ENCODE peak calls at places on chromosomes 16 and 17, in six cellular contexts. One of them, this sample, is unnamed.

GRCh38 chr16:75566040-75566888 is at the start of gene GABARAPL2:
- DNase-seq in IMR-90: peak
- DNase-seq in neuronal stem cell: peak
- DNase-seq in mesenchymal stem cell: peak
- DNase-seq in mesendoderm: peak
- DNase-seq in H1: peak
- DNase-seq in this sample: peak

GRCh38 chr16:28531777-28532744 is 6.7 kb downstream of the NUPR1 start:
- DNase-seq in IMR-90: no peak
- DNase-seq in neuronal stem cell: peak
- DNase-seq in mesenchymal stem cell: peak
- DNase-seq in mesendoderm: peak
- DNase-seq in H1: peak
- DNase-seq in this sample: peak

GRCh38 chr17:260031-260791 is 78.8 kb upstream of the DOC2B start:
- DNase-seq in IMR-90: no peak
- DNase-seq in neuronal stem cell: no peak
- DNase-seq in mesenchymal stem cell: no peak
- DNase-seq in mesendoderm: no peak
- DNase-seq in H1: peak
- DNase-seq in this sample: no peak

GRCh38 chr16:31700200-31700529 is 172.5 kb downstream of the AHSP start:
- DNase-seq in IMR-90: no peak
- DNase-seq in neuronal stem cell: no peak
- DNase-seq in mesenchymal stem cell: no peak
- DNase-seq in mesendoderm: no peak
- DNase-seq in H1: no peak
- DNase-seq in this sample: no peak

GRCh38 chr17:10384175-10384574 is 11.4 kb upstream of the MYH13 start:
- DNase-seq in IMR-90: no peak
- DNase-seq in neuronal stem cell: peak
- DNase-seq in mesenchymal stem cell: peak
- DNase-seq in mesendoderm: peak
- DNase-seq in H1: no peak
- DNase-seq in this sample: no peak

GRCh38 chr17:58527949-58528348 is 13.5 kb upstream of the MTMR4 start:
- DNase-seq in IMR-90: peak
- DNase-seq in neuronal stem cell: no peak
- DNase-seq in mesenchymal stem cell: peak
- DNase-seq in mesendoderm: peak
- DNase-seq in H1: no peak
- DNase-seq in this sample: no peak

GRCh38 chr17:69057280-69057679 is 3.4 kb downstream of the ABCA9 start:
- DNase-seq in IMR-90: no peak
- DNase-seq in neuronal stem cell: no peak
- DNase-seq in mesenchymal stem cell: no peak
- DNase-seq in mesendoderm: no peak
- DNase-seq in H1: no peak
- DNase-seq in this sample: no peak

GRCh38 chr17:77304746-77305473 is 164.1 kb downstream of the SEC14L1 start:
- DNase-seq in IMR-90: no peak
- DNase-seq in neuronal stem cell: no peak
- DNase-seq in mesenchymal stem cell: no peak
- DNase-seq in mesendoderm: no peak
- DNase-seq in H1: no peak
- DNase-seq in this sample: no peak

GRCh38 chr17:39450051-39450450 is 1.0 kb downstream of the MED1 start:
- DNase-seq in IMR-90: no peak
- DNase-seq in neuronal stem cell: no peak
- DNase-seq in mesenchymal stem cell: no peak
- DNase-seq in mesendoderm: peak
- DNase-seq in H1: no peak
- DNase-seq in this sample: peak

GRCh38 chr17:30112794-30113193 is 3.8 kb upstream of the NSRP1 start:
- DNase-seq in IMR-90: no peak
- DNase-seq in neuronal stem cell: no peak
- DNase-seq in mesenchymal stem cell: no peak
- DNase-seq in mesendoderm: no peak
- DNase-seq in H1: no peak
- DNase-seq in this sample: no peak

GRCh38 chr17:30117548-30118155 is 1.0 kb downstream of the NSRP1 start:
- DNase-seq in IMR-90: peak
- DNase-seq in neuronal stem cell: no peak
- DNase-seq in mesenchymal stem cell: no peak
- DNase-seq in mesendoderm: no peak
- DNase-seq in H1: no peak
- DNase-seq in this sample: no peak

GRCh38 chr17:30116345-30116660 is 313 bp upstream of the NSRP1 start:
- DNase-seq in IMR-90: no peak
- DNase-seq in neuronal stem cell: no peak
- DNase-seq in mesenchymal stem cell: no peak
- DNase-seq in mesendoderm: no peak
- DNase-seq in H1: no peak
- DNase-seq in this sample: no peak

GRCh38 chr17:30113213-30113612 is 3.4 kb upstream of the NSRP1 start:
- DNase-seq in IMR-90: no peak
- DNase-seq in neuronal stem cell: no peak
- DNase-seq in mesenchymal stem cell: no peak
- DNase-seq in mesendoderm: no peak
- DNase-seq in H1: no peak
- DNase-seq in this sample: no peak

GRCh38 chr17:30116661-30117547 is at the start of gene NSRP1:
- DNase-seq in IMR-90: peak
- DNase-seq in neuronal stem cell: peak
- DNase-seq in mesenchymal stem cell: peak
- DNase-seq in mesendoderm: peak
- DNase-seq in H1: peak
- DNase-seq in this sample: peak
- H4K8ac ChIP-seq in IMR-90: peak
- H4K8ac ChIP-seq in neuronal stem cell: no peak
- H4K8ac ChIP-seq in mesenchymal stem cell: peak
- H4K8ac ChIP-seq in mesendoderm: peak
- H4K8ac ChIP-seq in H1: peak
- H4K8ac ChIP-seq in this sample: peak

GRCh38 chr17:29140631-29141483 is 39.3 kb downstream of the MYO18A start:
- DNase-seq in IMR-90: peak
- DNase-seq in neuronal stem cell: no peak
- DNase-seq in mesenchymal stem cell: peak
- DNase-seq in mesendoderm: no peak
- DNase-seq in H1: no peak
- DNase-seq in this sample: no peak

GRCh38 chr17:29138991-29139682 is 41.1 kb downstream of the MYO18A start:
- DNase-seq in IMR-90: no peak
- DNase-seq in neuronal stem cell: no peak
- DNase-seq in mesenchymal stem cell: no peak
- DNase-seq in mesendoderm: no peak
- DNase-seq in H1: no peak
- DNase-seq in this sample: no peak

GRCh38 chr17:29138184-29138955 is 41.8 kb downstream of the MYO18A start:
- DNase-seq in IMR-90: peak
- DNase-seq in neuronal stem cell: no peak
- DNase-seq in mesenchymal stem cell: no peak
- DNase-seq in mesendoderm: no peak
- DNase-seq in H1: no peak
- DNase-seq in this sample: no peak

GRCh38 chr17:29141484-29141835 is 38.7 kb downstream of the MYO18A start:
- DNase-seq in IMR-90: no peak
- DNase-seq in neuronal stem cell: no peak
- DNase-seq in mesenchymal stem cell: no peak
- DNase-seq in mesendoderm: no peak
- DNase-seq in H1: no peak
- DNase-seq in this sample: no peak

DNA sequence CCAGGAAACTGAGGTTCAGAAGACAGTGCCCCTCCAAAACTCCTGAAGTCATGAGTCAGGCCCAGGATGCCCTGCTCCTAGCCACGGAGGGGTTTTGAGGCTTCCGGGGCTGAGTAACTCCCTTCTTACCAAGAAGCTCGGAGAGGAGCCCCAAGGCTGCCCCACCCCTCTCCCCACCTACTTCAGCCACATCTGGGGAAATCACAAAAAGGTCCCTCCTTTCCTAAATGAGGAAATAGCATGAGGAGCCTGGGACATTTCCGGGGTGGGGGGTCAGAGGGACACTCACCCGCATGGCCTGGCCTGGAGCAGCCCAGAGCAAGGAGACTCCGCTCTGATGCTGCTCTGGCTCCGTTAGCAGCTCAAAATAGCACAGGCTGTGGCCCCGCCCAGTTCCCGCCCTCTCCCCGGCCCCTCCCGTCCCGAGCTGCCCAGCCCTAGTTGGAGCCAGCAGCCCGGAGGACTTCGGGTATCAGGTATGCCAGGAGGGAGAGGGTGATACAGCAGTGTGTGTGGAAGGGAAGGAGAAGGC is 40.1 kb downstream of the MYO18A start:
- DNase-seq in IMR-90: peak
- DNase-seq in neuronal stem cell: peak
- DNase-seq in mesenchymal stem cell: peak
- DNase-seq in mesendoderm: peak
- DNase-seq in H1: peak
- DNase-seq in this sample: peak
- H3K9ac ChIP-seq in IMR-90: peak
- H3K9ac ChIP-seq in neuronal stem cell: no peak
- H3K9ac ChIP-seq in mesenchymal stem cell: peak
- H3K9ac ChIP-seq in mesendoderm: no peak
- H3K9ac ChIP-seq in H1: no peak
- H3K9ac ChIP-seq in this sample: no peak

GRCh38 chr17:13024033-13024432 is 6.2 kb upstream of the ELAC2 start:
- DNase-seq in IMR-90: no peak
- DNase-seq in neuronal stem cell: no peak
- DNase-seq in mesenchymal stem cell: no peak
- DNase-seq in mesendoderm: no peak
- DNase-seq in H1: no peak
- DNase-seq in this sample: no peak
- H3K4me3 ChIP-seq in IMR-90: no peak
- H3K4me3 ChIP-seq in neuronal stem cell: no peak
- H3K4me3 ChIP-seq in mesenchymal stem cell: no peak
- H3K4me3 ChIP-seq in mesendoderm: no peak
- H3K4me3 ChIP-seq in H1: no peak
- H3K4me3 ChIP-seq in this sample: no peak

GRCh38 chr17:42832934-42833770 is at the start of gene PSME3:
- DNase-seq in IMR-90: peak
- DNase-seq in neuronal stem cell: peak
- DNase-seq in mesenchymal stem cell: peak
- DNase-seq in mesendoderm: peak
- DNase-seq in H1: peak
- DNase-seq in this sample: peak
- H4K8ac ChIP-seq in IMR-90: peak
- H4K8ac ChIP-seq in neuronal stem cell: no peak
- H4K8ac ChIP-seq in mesenchymal stem cell: peak
- H4K8ac ChIP-seq in mesendoderm: peak
- H4K8ac ChIP-seq in H1: peak
- H4K8ac ChIP-seq in this sample: peak

DNA sequence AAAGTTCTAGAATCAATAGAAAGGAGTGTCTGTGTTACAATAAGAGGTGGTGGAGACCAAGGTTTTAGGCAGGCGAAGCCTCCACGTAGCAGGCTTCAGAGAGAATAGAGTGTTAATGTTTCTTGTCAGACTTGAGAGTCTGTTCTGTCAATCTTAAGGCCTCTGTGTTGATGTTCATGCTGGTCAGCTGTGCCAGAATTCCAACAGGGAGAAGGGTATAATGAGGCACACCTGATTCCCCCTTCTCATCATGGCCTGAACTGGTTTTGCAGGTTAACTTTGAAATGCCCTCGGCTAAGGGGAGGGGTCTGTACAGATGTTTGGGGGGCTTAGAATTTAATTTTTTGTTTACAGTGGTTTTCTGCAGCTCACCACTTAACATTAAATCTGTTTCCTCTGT is 46.0 kb downstream of the RNF112 start:
- DNase-seq in IMR-90: no peak
- DNase-seq in neuronal stem cell: no peak
- DNase-seq in mesenchymal stem cell: no peak
- DNase-seq in mesendoderm: no peak
- DNase-seq in H1: no peak
- DNase-seq in this sample: no peak
- H3K9ac ChIP-seq in IMR-90: no peak
- H3K9ac ChIP-seq in neuronal stem cell: no peak
- H3K9ac ChIP-seq in mesenchymal stem cell: no peak
- H3K9ac ChIP-seq in mesendoderm: peak
- H3K9ac ChIP-seq in H1: no peak
- H3K9ac ChIP-seq in this sample: no peak

DNA sequence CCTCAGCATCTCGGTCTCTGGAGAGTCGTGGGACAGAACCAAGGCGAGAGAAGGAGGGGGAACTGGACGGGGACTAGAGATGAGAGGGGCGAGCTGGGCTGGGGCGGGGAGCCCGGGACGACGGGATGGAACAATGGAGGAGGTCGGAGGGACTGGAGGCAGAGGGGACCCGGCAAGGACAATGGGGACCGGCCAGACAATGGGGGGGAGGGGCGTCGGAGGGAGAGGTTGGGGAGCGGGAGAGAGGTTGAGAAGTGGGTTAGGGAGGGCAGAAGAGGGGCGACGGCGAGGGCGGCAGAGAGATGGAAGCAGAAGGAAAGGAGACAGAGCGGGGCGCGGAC is 719 bp downstream of the NGFR start:
- DNase-seq in IMR-90: no peak
- DNase-seq in neuronal stem cell: peak
- DNase-seq in mesenchymal stem cell: no peak
- DNase-seq in mesendoderm: no peak
- DNase-seq in H1: no peak
- DNase-seq in this sample: no peak
- H3K4me3 ChIP-seq in IMR-90: no peak
- H3K4me3 ChIP-seq in neuronal stem cell: peak
- H3K4me3 ChIP-seq in mesenchymal stem cell: no peak
- H3K4me3 ChIP-seq in mesendoderm: peak
- H3K4me3 ChIP-seq in H1: peak
- H3K4me3 ChIP-seq in this sample: no peak

GRCh38 chr16:84629580-84629979 is 11.7 kb upstream of the COTL1 start:
- DNase-seq in IMR-90: no peak
- DNase-seq in neuronal stem cell: no peak
- DNase-seq in mesenchymal stem cell: no peak
- DNase-seq in mesendoderm: no peak
- DNase-seq in H1: no peak
- DNase-seq in this sample: no peak
- H4K8ac ChIP-seq in IMR-90: no peak
- H4K8ac ChIP-seq in neuronal stem cell: no peak
- H4K8ac ChIP-seq in mesenchymal stem cell: peak
- H4K8ac ChIP-seq in mesendoderm: no peak
- H4K8ac ChIP-seq in H1: peak
- H4K8ac ChIP-seq in this sample: no peak

GRCh38 chr16:53089434-53090270 is 34.9 kb downstream of the CHD9 start:
- DNase-seq in IMR-90: no peak
- DNase-seq in neuronal stem cell: peak
- DNase-seq in mesenchymal stem cell: no peak
- DNase-seq in mesendoderm: peak
- DNase-seq in H1: no peak
- DNase-seq in this sample: no peak

GRCh38 chr16:53090591-53091507 is 36.1 kb downstream of the CHD9 start:
- DNase-seq in IMR-90: peak
- DNase-seq in neuronal stem cell: no peak
- DNase-seq in mesenchymal stem cell: peak
- DNase-seq in mesendoderm: peak
- DNase-seq in H1: no peak
- DNase-seq in this sample: no peak

GRCh38 chr16:53091508-53092211 is 36.9 kb downstream of the CHD9 start:
- DNase-seq in IMR-90: peak
- DNase-seq in neuronal stem cell: peak
- DNase-seq in mesenchymal stem cell: peak
- DNase-seq in mesendoderm: peak
- DNase-seq in H1: no peak
- DNase-seq in this sample: no peak

GRCh38 chr16:53093162-53093744 is 38.5 kb downstream of the CHD9 start:
- DNase-seq in IMR-90: no peak
- DNase-seq in neuronal stem cell: no peak
- DNase-seq in mesenchymal stem cell: no peak
- DNase-seq in mesendoderm: no peak
- DNase-seq in H1: no peak
- DNase-seq in this sample: no peak

GRCh38 chr16:53090271-53090590 is 35.4 kb downstream of the CHD9 start:
- DNase-seq in IMR-90: no peak
- DNase-seq in neuronal stem cell: no peak
- DNase-seq in mesenchymal stem cell: no peak
- DNase-seq in mesendoderm: no peak
- DNase-seq in H1: no peak
- DNase-seq in this sample: no peak
- H3K9ac ChIP-seq in IMR-90: peak
- H3K9ac ChIP-seq in neuronal stem cell: no peak
- H3K9ac ChIP-seq in mesenchymal stem cell: peak
- H3K9ac ChIP-seq in mesendoderm: no peak
- H3K9ac ChIP-seq in H1: peak
- H3K9ac ChIP-seq in this sample: no peak